ENCODE peak calls at places on chromosomes 12 and 14, in five cellular contexts. R is T-helper 2 cell treated with Interferon-gamma antibody and Interleukin-4, amounts not matched to agents 5 μg/mL and 100 μg/mL, for 36 hours; I is activated T-helper 1 cell treated with anti-CD3 and anti-CD28 coated beads, Interleukin-2, amount 50 U/mL, for 16 hours; C is uterus; P is hypothalamus. L is an unnamed sample.

GRCh38 chr12:121858318-121858661 is 369 bp downstream of the HPD start:
- DNase-seq in R (no peak), I (no peak), C (no peak), P (no peak), L (no peak)

GRCh38 chr12:2613674-2614073 is 181.1 kb upstream of the FKBP4 start:
- DNase-seq in R (peak; percentile 72), I (no peak), C (peak; percentile 64), P (no peak), L (peak; percentile 81)

GRCh38 chr12:12909228-12909994 is 18.0 kb downstream of the GPRC5A start:
- DNase-seq in R (no peak), I (no peak), C (no peak), P (no peak), L (no peak)

GRCh38 chr12:55659486-55660385 is 23.0 kb downstream of the OR10P1 start:
- DNase-seq in R (no peak), I (no peak), C (peak; percentile 22), P (no peak), L (no peak)

GRCh38 chr14:92534863-92535654 is 21.5 kb downstream of the RIN3 start:
- DNase-seq in R (no peak), I (no peak), C (no peak), P (no peak), L (no peak)

GRCh38 chr14:100027771-100028490 is 37.3 kb upstream of the EVL start:
- DNase-seq in R (no peak), I (no peak), C (no peak), P (no peak), L (no peak)

GRCh38 chr14:38143651-38144505 is 63.8 kb upstream of the SSTR1 start:
- DNase-seq in R (no peak), I (no peak), C (no peak), P (no peak), L (no peak)

GRCh38 chr12:69633061-69633460 is 22.4 kb upstream of the LRRC10 start:
- DNase-seq in R (no peak), I (no peak), C (no peak), P (no peak), L (no peak)

GRCh38 chr14:40269436-40269835 is 837.2 kb upstream of the FBXO33 start:
- DNase-seq in R (no peak), I (no peak), C (no peak), P (no peak), L (no peak)

GRCh38 chr14:44565968-44566367 is 58.9 kb upstream of the FSCB start:
- DNase-seq in R (no peak), I (no peak), C (no peak), P (no peak), L (no peak)

GRCh38 chr12:13250416-13250815 is 53.9 kb downstream of the EMP1 start:
- DNase-seq in R (no peak), I (no peak), C (no peak), P (no peak), L (no peak)

GRCh38 chr12:7834701-7835100 is 38.0 kb downstream of the SLC2A14 start:
- DNase-seq in R (no peak), I (no peak), C (no peak), P (no peak), L (no peak)

GRCh38 chr14:99378782-99379214 is 101.9 kb downstream of the SETD3 start:
- DNase-seq in R (no peak), I (no peak), C (no peak), P (no peak), L (no peak)

L was measured in aorta.